ENCODE peak calls at places on chromosomes 7 and 10, in six cellular contexts. T, F, O, R, X and N are unnamed samples.

GRCh38 chr10:75660833-75661232 is 229.4 kb downstream of the LRMDA start:
- DNase-seq in F (no peak), R (no peak), O (no peak), T (no peak), X (no peak), N (no peak)

GRCh38 chr7:133873187-133873586 is 254.0 kb upstream of the LRGUK start:
- DNase-seq in X (no peak), O (no peak), T (no peak), F (no peak), R (no peak), N (no peak)

GRCh38 chr10:2852574-2853323 is 214.6 kb upstream of the PFKP start:
- DNase-seq in F (no peak), O (no peak), R (no peak), T (no peak), X (no peak), N (no peak)

GRCh38 chr10:59508296-59508695 is 145.9 kb upstream of the FAM13C start:
- DNase-seq in T (peak; percentile 6), O (no peak), R (no peak), X (no peak), F (no peak), N (no peak)

GRCh38 chr10:31508234-31508633 is 189.2 kb downstream of the ZEB1 start:
- DNase-seq in T (no peak), X (no peak), R (no peak), F (no peak), O (no peak), N (no peak)

GRCh38 chr10:103765981-103766380 is 89.4 kb downstream of the SH3PXD2A start:
- DNase-seq in T (no peak), O (no peak), X (no peak), R (no peak), F (no peak), N (no peak)

GRCh38 chr10:110364531-110364937 is 59.8 kb upstream of the SMNDC1 start:
- DNase-seq in F (no peak), T (peak; percentile 37), O (no peak), R (no peak), X (no peak), N (no peak)

GRCh38 chr10:26593896-26594295 is 103.6 kb upstream of the PDSS1 start:
- DNase-seq in X (peak; percentile 7), O (no peak), T (no peak), F (no peak), R (no peak), N (no peak)

GRCh38 chr7:11195502-11195901 is 221.8 kb downstream of the PHF14 start:
- DNase-seq in R (no peak), F (no peak), X (no peak), O (no peak), T (no peak), N (no peak)

GRCh38 chr7:130938661-130939060 is 204.7 kb upstream of the KLF14 start:
- DNase-seq in T (no peak), O (no peak), R (no peak), F (no peak), X (no peak), N (no peak)

GRCh38 chr7:84809877-84810276 is 377.0 kb downstream of the SEMA3D start:
- DNase-seq in R (no peak), O (no peak), T (no peak), F (no peak), X (no peak), N (no peak)

GRCh38 chr7:55127622-55128081 is 108.8 kb downstream of the EGFR start:
- DNase-seq in T (no peak), R (no peak), F (no peak), X (no peak), O (no peak), N (no peak)

GRCh38 chr10:133258818-133259602 is 17.7 kb downstream of the ADAM8 start:
- DNase-seq in O (peak; percentile 30), X (no peak), R (no peak), F (no peak), T (peak; percentile 81), N (no peak)

GRCh38 chr10:133261726-133262325 is 14.8 kb downstream of the ADAM8 start:
- DNase-seq in X (peak; percentile 92), O (no peak), T (no peak), R (no peak), F (no peak), N (no peak)

GRCh38 chr10:133262696-133263095 is 14.0 kb downstream of the ADAM8 start:
- DNase-seq in F (no peak), R (no peak), O (no peak), T (no peak), X (no peak), N (no peak)

GRCh38 chr10:133259603-133259992 is 17.1 kb downstream of the ADAM8 start:
- DNase-seq in R (no peak), F (no peak), X (no peak), T (no peak), O (no peak), N (no peak)

GRCh38 chr10:133260895-133261725 is 15.6 kb downstream of the ADAM8 start:
- DNase-seq in O (no peak), T (no peak), X (peak; percentile 61), R (no peak), F (no peak), N (no peak)
- TF ChIP-seq ZNF274 in O (no peak), T (no peak), X (no peak), R (no peak), F (no peak), N (no peak)

GRCh38 chr10:69750726-69751125 is 51.0 kb upstream of the COL13A1 start:
- DNase-seq in O (no peak), F (no peak), X (no peak), R (no peak), T (no peak), N (no peak)

GRCh38 chr10:69749180-69750010 is 52.3 kb upstream of the COL13A1 start:
- DNase-seq in O (no peak), X (no peak), T (no peak), F (no peak), R (no peak), N (no peak)

GRCh38 chr10:69751216-69751615 is 50.5 kb upstream of the COL13A1 start:
- DNase-seq in R (no peak), O (no peak), X (no peak), F (no peak), T (no peak), N (no peak)

GRCh38 chr10:69750011-69750373 is 51.7 kb upstream of the COL13A1 start:
- DNase-seq in F (no peak), O (no peak), T (no peak), R (no peak), X (no peak), N (no peak)

DNA sequence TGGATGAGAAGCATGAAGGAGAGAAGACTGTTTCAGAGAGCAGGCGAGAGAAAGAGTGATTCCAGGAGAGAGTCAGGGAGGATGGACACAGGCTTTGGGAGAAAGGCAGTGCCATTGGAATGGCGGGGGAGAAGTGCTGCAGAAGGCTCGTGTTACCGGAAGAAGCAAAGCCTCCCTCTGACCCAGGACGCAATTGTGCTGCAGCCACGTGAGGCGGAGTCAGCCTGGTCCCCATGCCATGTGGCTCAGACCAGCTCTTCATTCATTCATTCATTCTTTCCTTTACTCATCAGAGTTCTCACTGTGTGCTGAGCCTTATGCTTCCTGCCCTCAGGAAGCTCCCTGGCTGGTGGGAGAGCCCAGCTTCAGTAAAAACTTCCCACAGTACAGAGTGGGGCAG is 49.2 kb upstream of the COL13A1 start:
- DNase-seq in T (no peak), F (no peak), R (no peak), X (no peak), O (no peak), N (no peak)
- H3K4me1 ChIP-seq in T (no peaks in the 10 kb centered on the region), F (no peaks in the 10 kb centered on the region), R (no peaks in the 10 kb centered on the region), X (no peaks in the 10 kb centered on the region), O (no peaks in the 10 kb centered on the region), N (peaks cover 5% of the 10 kb centered on the region)

DNA sequence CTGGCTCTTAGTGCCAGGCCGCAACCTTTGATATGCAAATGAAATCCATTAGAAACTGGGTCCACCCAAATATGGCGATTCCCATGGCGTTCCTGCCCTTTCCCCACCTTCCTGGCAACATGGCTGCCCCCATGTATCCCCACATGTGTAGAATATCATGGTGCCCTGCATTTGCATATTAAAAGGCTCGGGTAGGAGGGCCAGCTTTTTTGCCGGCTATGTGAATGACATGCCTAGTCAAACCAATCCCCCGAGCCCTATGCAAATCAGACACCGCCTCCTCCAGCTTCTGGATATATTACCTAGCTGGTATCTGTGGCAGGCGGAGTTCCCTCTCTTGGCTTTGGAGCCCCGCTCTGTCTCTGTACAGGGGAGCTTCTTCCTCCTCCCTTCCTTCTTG is 18.3 kb downstream of the MMS19 start:
- DNase-seq in T (no peak), O (no peak), X (no peak), R (no peak), F (peak; percentile 93), N (peak; percentile 82)
- TF ChIP-seq YY1 in T (no peak), O (no peak), X (peak; percentile 10), R (peak; percentile 40), F (peak; percentile 99), N (peak; percentile 60)

DNA sequence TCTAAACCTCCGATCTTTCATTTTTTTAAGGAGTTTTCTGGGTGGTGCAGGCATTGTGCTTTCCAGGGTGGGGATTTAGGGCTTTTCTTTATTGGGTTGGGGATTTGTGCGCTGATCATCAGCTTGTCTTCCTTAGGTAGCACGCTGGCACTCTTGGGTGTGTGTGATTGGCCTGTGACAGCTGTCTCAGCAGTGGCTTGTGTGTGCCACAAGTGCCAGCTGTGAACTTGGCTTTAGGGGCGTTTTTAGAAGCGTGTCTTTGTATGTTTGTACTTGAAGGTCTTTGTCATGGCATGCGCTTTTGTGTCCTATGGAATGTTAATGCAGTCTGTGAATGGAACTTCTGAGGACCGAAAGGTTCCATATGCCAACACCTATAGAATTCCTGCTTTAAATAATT is 788 bp downstream of the AKAP9 start:
- DNase-seq in X (peak; percentile 30), R (no peak), T (no peak), F (no peak), O (peak; percentile 57), N (no peak)
- TF ChIP-seq ZNF274 in X (no peak), R (no peak), T (no peak), F (no peak), O (no peak), N (no peak)

GRCh38 chr10:35466661-35467060 is 130.4 kb downstream of the CCNY start:
- DNase-seq in F (no peak), T (no peak), R (no peak), O (no peak), X (no peak), N (no peak)
- H3K4me1 ChIP-seq in F (peaks cover 32% of the 10 kb centered on the region), T (peaks cover under 1% of the 10 kb centered on the region), R (peaks cover 14% of the 10 kb centered on the region), O (peaks cover 69% of the 10 kb centered on the region), X (peaks cover 69% of the 10 kb centered on the region), N (peaks cover 19% of the 10 kb centered on the region)

GRCh38 chr10:77051837-77052236 is 585.8 kb downstream of the KCNMA1 start:
- DNase-seq in F (no peak), T (no peak), O (no peak), R (no peak), X (no peak), N (no peak)

GRCh38 chr10:77045046-77045445 is 592.6 kb downstream of the KCNMA1 start:
- DNase-seq in X (no peak), O (no peak), R (no peak), F (no peak), T (no peak), N (no peak)

GRCh38 chr10:77052592-77052991 is 585.0 kb downstream of the KCNMA1 start:
- DNase-seq in R (no peak), O (no peak), T (no peak), X (no peak), F (no peak), N (no peak)

GRCh38 chr10:77049146-77049545 is 588.5 kb downstream of the KCNMA1 start:
- DNase-seq in X (no peak), T (no peak), F (no peak), R (no peak), O (no peak), N (no peak)

GRCh38 chr10:77049896-77050295 is 587.7 kb downstream of the KCNMA1 start:
- DNase-seq in R (no peak), F (no peak), O (no peak), X (no peak), T (no peak), N (peak; percentile 2)
- TF ChIP-seq YY1 in R (no peak), F (no peak), O (no peak), X (no peak), T (no peak), N (no peak)